ENCODE peak calls at places on chromosomes 1 and 21, in ten cellular contexts. H is prostate gland; O is activated T-helper 1 cell treated with Interleukin-2 at 50 U/mL for 16 hours; V is astrocyte of the spinal cord; S is thoracic aorta; F is CD8-positive, alpha-beta memory T cell; L is T-cell; C is MCF 10A; W is right cardiac atrium; D is C1 segment of cervical spinal cord. N is an unnamed sample.

GRCh38 chr1:242043165-242043564 is 44.3 kb upstream of the MAP1LC3C start:
- DNase-seq in H (no peak), O (no peak), V (no peak), S (no peak), F (no peak), L (no peak), C (peak), W (no peak), D (no peak), N (no peak)

GRCh38 chr1:38724160-38725131 is 135.1 kb downstream of the RRAGC start:
- DNase-seq in H (no peak), O (no peak), V (no peak), S (no peak), F (no peak), L (no peak), C (no peak), W (no peak), D (no peak), N (no peak)

GRCh38 chr1:151944110-151944858 is 35.0 kb upstream of the THEM4 start:
- DNase-seq in H (no peak), O (no peak), V (no peak), S (no peak), F (no peak), L (no peak), C (peak), W (peak), D (no peak), N (peak)

GRCh38 chr21:46284077-46284644 is 1.2 kb downstream of the MCM3AP start:
- DNase-seq in H (no peak), O (no peak), V (no peak), S (no peak), F (no peak), L (no peak), C (no peak), W (no peak), D (no peak), N (peak)

GRCh38 chr1:184914149-184914548 is 60.2 kb downstream of the NIBAN1 start:
- DNase-seq in H (no peak), O (no peak), V (no peak), S (no peak), F (no peak), L (no peak), C (no peak), W (no peak), D (no peak), N (no peak)

GRCh38 chr1:178122283-178122682 is 28.4 kb downstream of the RASAL2 start:
- DNase-seq in H (no peak), O (no peak), V (no peak), S (no peak), F (no peak), L (no peak), C (no peak), W (no peak), D (no peak), N (no peak)

GRCh38 chr1:24898152-24898908 is 31.7 kb downstream of the RUNX3 start:
- DNase-seq in H (no peak), O (no peak), V (peak), S (no peak), F (peak), L (peak), C (peak), W (no peak), D (no peak), N (no peak)

GRCh38 chr1:10824821-10825540 is 28.5 kb upstream of the CASZ1 start:
- DNase-seq in H (peak), O (no peak), V (peak), S (no peak), F (no peak), L (no peak), C (peak), W (no peak), D (no peak), N (no peak)

GRCh38 chr1:94094466-94095111 is 26.4 kb downstream of the ABCA4 start:
- DNase-seq in H (peak), O (no peak), V (peak), S (peak), F (no peak), L (no peak), C (no peak), W (peak), D (peak), N (no peak)

GRCh38 chr1:230212405-230212936 is 145.4 kb downstream of the GALNT2 start:
- DNase-seq in H (no peak), O (no peak), V (no peak), S (no peak), F (no peak), L (no peak), C (no peak), W (no peak), D (peak), N (no peak)

GRCh38 chr1:153565529-153566374 is at the start of gene S100A2:
- DNase-seq in H (peak), O (no peak), V (peak), S (peak), F (no peak), L (no peak), C (peak), W (peak), D (no peak), N (peak)

GRCh38 chr1:36693116-36693515 is 210.4 kb upstream of the CSF3R start:
- DNase-seq in H (no peak), O (no peak), V (no peak), S (no peak), F (no peak), L (no peak), C (no peak), W (no peak), D (no peak), N (no peak)

GRCh38 chr1:214514819-214515383 is 36.5 kb downstream of the PTPN14 start:
- DNase-seq in H (no peak), O (no peak), V (no peak), S (no peak), F (no peak), L (no peak), C (no peak), W (no peak), D (no peak), N (no peak)

GRCh38 chr1:36864182-36865079 is 169.9 kb downstream of the GRIK3 start:
- DNase-seq in H (no peak), O (no peak), V (no peak), S (no peak), F (no peak), L (no peak), C (no peak), W (no peak), D (no peak), N (peak)

N was measured in DMS153.